ENCODE peak calls at places on chromosomes 16 and 17, in five cellular contexts. One of them, this sample, is unnamed.

GRCh38 chr16:4409081-4409932 is 7.1 kb downstream of the CORO7 start:
- DNase-seq in NCI-H1417 treated with DMSO at 0.1 percent for 48 hours: no peak
- DNase-seq in germinal center: no peak
- DNase-seq in IMR-90: no peak
- DNase-seq in cardiac fibroblast: no peak
- DNase-seq in this sample: no peak

GRCh38 chr16:50802000-50802399 is 60.1 kb downstream of the CYLD start:
- DNase-seq in NCI-H1417 treated with DMSO at 0.1 percent for 48 hours: no peak
- DNase-seq in germinal center: no peak
- DNase-seq in IMR-90: peak; percentile 81
- DNase-seq in cardiac fibroblast: peak; percentile 34
- DNase-seq in this sample: no peak

GRCh38 chr17:50641339-50641725 is 6.7 kb downstream of the ABCC3 start:
- DNase-seq in NCI-H1417 treated with DMSO at 0.1 percent for 48 hours: no peak
- DNase-seq in germinal center: no peak
- DNase-seq in IMR-90: no peak
- DNase-seq in cardiac fibroblast: no peak
- DNase-seq in this sample: no peak

GRCh38 chr17:65320856-65321255 is 183.7 kb downstream of the RGS9 start:
- DNase-seq in NCI-H1417 treated with DMSO at 0.1 percent for 48 hours: no peak
- DNase-seq in germinal center: no peak
- DNase-seq in IMR-90: no peak
- DNase-seq in cardiac fibroblast: no peak
- DNase-seq in this sample: no peak

GRCh38 chr16:73176577-73177013 is 128.7 kb upstream of the ZFHX3 start:
- DNase-seq in NCI-H1417 treated with DMSO at 0.1 percent for 48 hours: no peak
- DNase-seq in germinal center: no peak
- DNase-seq in IMR-90: peak; percentile 94
- DNase-seq in cardiac fibroblast: peak; percentile 98
- DNase-seq in this sample: peak; percentile 59

GRCh38 chr17:66542183-66542966 is 240.0 kb downstream of the PRKCA start:
- DNase-seq in NCI-H1417 treated with DMSO at 0.1 percent for 48 hours: no peak
- DNase-seq in germinal center: peak; percentile 43
- DNase-seq in IMR-90: peak; percentile 53
- DNase-seq in cardiac fibroblast: peak; percentile 80
- DNase-seq in this sample: no peak

GRCh38 chr16:86517652-86518258 is 7.4 kb downstream of the FOXF1 start:
- DNase-seq in NCI-H1417 treated with DMSO at 0.1 percent for 48 hours: no peak
- DNase-seq in germinal center: no peak
- DNase-seq in IMR-90: peak; percentile 88
- DNase-seq in cardiac fibroblast: peak; percentile 65
- DNase-seq in this sample: peak; percentile 73

GRCh38 chr17:48642059-48642842 is 16.1 kb upstream of the HOXB9 start:
- DNase-seq in NCI-H1417 treated with DMSO at 0.1 percent for 48 hours: no peak
- DNase-seq in germinal center: no peak
- DNase-seq in IMR-90: no peak
- DNase-seq in cardiac fibroblast: no peak
- DNase-seq in this sample: no peak

GRCh38 chr17:76997981-76998531 is 129.9 kb downstream of the MGAT5B start:
- DNase-seq in NCI-H1417 treated with DMSO at 0.1 percent for 48 hours: no peak
- DNase-seq in germinal center: peak; percentile 73
- DNase-seq in IMR-90: no peak
- DNase-seq in cardiac fibroblast: no peak
- DNase-seq in this sample: no peak

GRCh38 chr17:21262259-21262993 is 9.2 kb upstream of the NATD1 start:
- DNase-seq in NCI-H1417 treated with DMSO at 0.1 percent for 48 hours: no peak
- DNase-seq in germinal center: no peak
- DNase-seq in IMR-90: no peak
- DNase-seq in cardiac fibroblast: no peak
- DNase-seq in this sample: no peak

GRCh38 chr17:233473-233941 is 52.1 kb upstream of the DOC2B start:
- DNase-seq in NCI-H1417 treated with DMSO at 0.1 percent for 48 hours: no peak
- DNase-seq in germinal center: no peak
- DNase-seq in IMR-90: no peak
- DNase-seq in cardiac fibroblast: no peak
- DNase-seq in this sample: no peak

GRCh38 chr16:154223-155030 is 2.0 kb downstream of the HBZ start:
- DNase-seq in NCI-H1417 treated with DMSO at 0.1 percent for 48 hours: no peak
- DNase-seq in germinal center: no peak
- DNase-seq in IMR-90: peak; percentile 25
- DNase-seq in cardiac fibroblast: no peak
- DNase-seq in this sample: peak; percentile 69

GRCh38 chr16:31077592-31078199 is 3.5 kb downstream of the ZNF646 start:
- DNase-seq in NCI-H1417 treated with DMSO at 0.1 percent for 48 hours: no peak
- DNase-seq in germinal center: no peak
- DNase-seq in IMR-90: no peak
- DNase-seq in cardiac fibroblast: no peak
- DNase-seq in this sample: no peak

GRCh38 chr17:145671-146541 is 8.5 kb downstream of the SCGB1C2 start:
- DNase-seq in NCI-H1417 treated with DMSO at 0.1 percent for 48 hours: no peak
- DNase-seq in germinal center: no peak
- DNase-seq in IMR-90: no peak
- DNase-seq in cardiac fibroblast: no peak
- DNase-seq in this sample: no peak

GRCh38 chr16:47459603-47460002 is 1.3 kb downstream of the ITFG1 start:
- DNase-seq in NCI-H1417 treated with DMSO at 0.1 percent for 48 hours: no peak
- DNase-seq in germinal center: no peak
- DNase-seq in IMR-90: no peak
- DNase-seq in cardiac fibroblast: no peak
- DNase-seq in this sample: peak; percentile 4